ENCODE peak calls at places on chromosome 11, in five cellular contexts. Q, X, Z, D and K are unnamed samples.

GRCh38 chr11:30917859-30918478 is 331.8 kb upstream of the MPPED2 start:
- DNase-seq in Q (peak), X (no peak), Z (no peak), D (peak), K (no peak)

GRCh38 chr11:122656073-122656630 is 630 bp downstream of the UBASH3B start:
- DNase-seq in Q (peak), X (peak), Z (no peak), D (peak), K (peak)

GRCh38 chr11:123173040-123173855 is 21.8 kb downstream of the CLMP start:
- DNase-seq in Q (peak), X (no peak), Z (no peak), D (peak), K (no peak)

GRCh38 chr11:99918761-99919160 is 768.3 kb upstream of the ARHGAP42 start:
- DNase-seq in Q (no peak), X (no peak), Z (no peak), D (no peak), K (no peak)

GRCh38 chr11:97729546-97730272 is 1291.0 kb upstream of the CNTN5 start:
- DNase-seq in Q (no peak), X (no peak), Z (no peak), D (no peak), K (no peak)

GRCh38 chr11:14095882-14096281 is 133.4 kb downstream of the SPON1 start:
- DNase-seq in Q (no peak), X (no peak), Z (no peak), D (peak), K (no peak)

GRCh38 chr11:69825037-69825834 is 6.0 kb upstream of the FGF3 start:
- DNase-seq in Q (no peak), X (no peak), Z (no peak), D (no peak), K (no peak)

GRCh38 chr11:1869427-1870325 is 16.8 kb downstream of the LSP1 start:
- DNase-seq in Q (no peak), X (no peak), Z (no peak), D (peak), K (no peak)

GRCh38 chr11:59283825-59284772 is 71.4 kb upstream of the MPEG1 start:
- DNase-seq in Q (peak), X (peak), Z (peak), D (peak), K (no peak)

GRCh38 chr11:66233301-66233700 is 35.1 kb upstream of the RAB1B start:
- DNase-seq in Q (no peak), X (no peak), Z (no peak), D (no peak), K (no peak)

GRCh38 chr11:65112551-65113360 is 1.1 kb downstream of the TM7SF2 start:
- DNase-seq in Q (peak), X (no peak), Z (no peak), D (peak), K (no peak)

GRCh38 chr11:127003260-127003981 is 2.9 kb upstream of the KIRREL3 start:
- DNase-seq in Q (peak), X (no peak), Z (no peak), D (peak), K (no peak)

GRCh38 chr11:83249972-83250593 is 36.1 kb downstream of the CCDC90B start:
- DNase-seq in Q (peak), X (no peak), Z (no peak), D (peak), K (no peak)

GRCh38 chr11:2975594-2975993 is 16.5 kb downstream of the NAP1L4 start:
- DNase-seq in Q (peak), X (no peak), Z (no peak), D (peak), K (no peak)

GRCh38 chr11:60389279-60389910 is 6.9 kb upstream of the MS4A14 start:
- DNase-seq in Q (peak), X (no peak), Z (no peak), D (no peak), K (no peak)

GRCh38 chr11:22828373-22828772 is 1.2 kb downstream of the SVIP start:
- DNase-seq in Q (no peak), X (no peak), Z (no peak), D (no peak), K (no peak)

GRCh38 chr11:94776351-94777321 is 8.5 kb downstream of the AMOTL1 start:
- DNase-seq in Q (peak), X (no peak), Z (no peak), D (peak), K (no peak)